ENCODE peak calls at places on chromosomes 2 and 18, in seven cellular contexts. X, T, E, K, J, A and Q are unnamed samples.

GRCh38 chr2:21372654-21373053 is 248.9 kb downstream of the TDRD15 start:
- DNase-seq in X (no peak), T (no peak), J (peak), K (peak), A (no peak), E (no peak), Q (no peak)

GRCh38 chr2:231221761-231222160 is 23.3 kb downstream of the ARMC9 start:
- DNase-seq in J (no peak), E (no peak), X (no peak), T (peak), A (no peak), K (no peak), Q (peak)

GRCh38 chr2:191620144-191620543 is 57.8 kb upstream of the NABP1 start:
- DNase-seq in J (peak), K (no peak), A (no peak), E (no peak), X (no peak), T (no peak), Q (peak)

GRCh38 chr2:40325111-40325510 is 126.8 kb downstream of the SLC8A1 start:
- DNase-seq in X (no peak), T (no peak), K (no peak), E (no peak), A (no peak), J (no peak), Q (peak)

GRCh38 chr2:169765523-169765922 is 31.9 kb downstream of the KLHL23 start:
- DNase-seq in A (no peak), X (no peak), T (no peak), K (peak), E (no peak), J (no peak), Q (no peak)

GRCh38 chr2:12486205-12487118 is 230.3 kb upstream of the TRIB2 start:
- DNase-seq in K (peak), X (no peak), T (no peak), A (no peak), E (no peak), J (no peak), Q (peak)

GRCh38 chr2:88834866-88835265 is 143.4 kb downstream of the RPIA start:
- DNase-seq in X (no peak), E (no peak), J (no peak), K (no peak), A (no peak), T (no peak), Q (no peak)

GRCh38 chr2:238925281-238925680 is 77.4 kb downstream of the TWIST2 start:
- DNase-seq in K (no peak), X (no peak), E (no peak), A (no peak), T (peak), J (no peak), Q (no peak)

GRCh38 chr2:200702646-200703118 is 109.0 kb upstream of the BZW1 start:
- DNase-seq in K (peak), A (no peak), J (no peak), X (no peak), E (no peak), T (no peak), Q (no peak)

GRCh38 chr2:189526936-189527654 is 53.5 kb downstream of the SLC40A1 start:
- DNase-seq in T (no peak), J (no peak), X (no peak), A (no peak), K (no peak), E (no peak), Q (no peak)

GRCh38 chr2:55966431-55967118 is 43.0 kb upstream of the EFEMP1 start:
- DNase-seq in T (peak), A (peak), X (no peak), E (peak), J (no peak), K (no peak), Q (peak)

GRCh38 chr2:241613018-241613780 is 23.8 kb downstream of the THAP4 start:
- DNase-seq in X (no peak), T (peak), J (no peak), E (no peak), K (no peak), A (no peak), Q (peak)

GRCh38 chr2:64634338-64635267 is 19.1 kb downstream of the SERTAD2 start:
- DNase-seq in K (no peak), A (no peak), E (peak), J (peak), X (no peak), T (peak), Q (peak)

GRCh38 chr18:68428026-68428425 is 286.9 kb downstream of the TMX3 start:
- DNase-seq in T (no peak), K (peak), A (no peak), X (no peak), J (no peak), E (no peak), Q (peak)

GRCh38 chr2:152556506-152556905 is 160.8 kb downstream of the PRPF40A start:
- DNase-seq in E (no peak), T (no peak), A (no peak), K (no peak), J (no peak), X (no peak), Q (no peak)

GRCh38 chr2:152553518-152553917 is 163.7 kb downstream of the PRPF40A start:
- DNase-seq in X (no peak), K (no peak), E (no peak), A (no peak), T (no peak), J (no peak), Q (no peak)

GRCh38 chr2:152552868-152553267 is 164.4 kb downstream of the PRPF40A start:
- DNase-seq in E (no peak), A (no peak), X (no peak), T (no peak), J (no peak), K (no peak), Q (no peak)

GRCh38 chr2:152557273-152557879 is 159.9 kb downstream of the PRPF40A start:
- DNase-seq in K (no peak), E (no peak), T (no peak), A (no peak), X (no peak), J (no peak), Q (no peak)

GRCh38 chr2:152555048-152555447 is 162.2 kb downstream of the PRPF40A start:
- DNase-seq in T (no peak), J (no peak), X (no peak), A (no peak), E (no peak), K (no peak), Q (no peak)
- TF ChIP-seq CTCF in T (no peak), J (no peak), X (peak), A (no peak), E (no peak), K (peak), Q (peak)

GRCh38 chr2:202638710-202639109 is 3.9 kb downstream of the FAM117B start:
- DNase-seq in T (no peak), A (no peak), J (no peak), X (no peak), K (no peak), E (no peak), Q (no peak)

GRCh38 chr2:202642567-202642966 is 7.8 kb downstream of the FAM117B start:
- DNase-seq in K (no peak), T (no peak), X (no peak), A (no peak), E (no peak), J (no peak), Q (no peak)

GRCh38 chr2:202639233-202639632 is 4.5 kb downstream of the FAM117B start:
- DNase-seq in K (no peak), A (no peak), T (no peak), X (no peak), J (no peak), E (no peak), Q (no peak)

DNA sequence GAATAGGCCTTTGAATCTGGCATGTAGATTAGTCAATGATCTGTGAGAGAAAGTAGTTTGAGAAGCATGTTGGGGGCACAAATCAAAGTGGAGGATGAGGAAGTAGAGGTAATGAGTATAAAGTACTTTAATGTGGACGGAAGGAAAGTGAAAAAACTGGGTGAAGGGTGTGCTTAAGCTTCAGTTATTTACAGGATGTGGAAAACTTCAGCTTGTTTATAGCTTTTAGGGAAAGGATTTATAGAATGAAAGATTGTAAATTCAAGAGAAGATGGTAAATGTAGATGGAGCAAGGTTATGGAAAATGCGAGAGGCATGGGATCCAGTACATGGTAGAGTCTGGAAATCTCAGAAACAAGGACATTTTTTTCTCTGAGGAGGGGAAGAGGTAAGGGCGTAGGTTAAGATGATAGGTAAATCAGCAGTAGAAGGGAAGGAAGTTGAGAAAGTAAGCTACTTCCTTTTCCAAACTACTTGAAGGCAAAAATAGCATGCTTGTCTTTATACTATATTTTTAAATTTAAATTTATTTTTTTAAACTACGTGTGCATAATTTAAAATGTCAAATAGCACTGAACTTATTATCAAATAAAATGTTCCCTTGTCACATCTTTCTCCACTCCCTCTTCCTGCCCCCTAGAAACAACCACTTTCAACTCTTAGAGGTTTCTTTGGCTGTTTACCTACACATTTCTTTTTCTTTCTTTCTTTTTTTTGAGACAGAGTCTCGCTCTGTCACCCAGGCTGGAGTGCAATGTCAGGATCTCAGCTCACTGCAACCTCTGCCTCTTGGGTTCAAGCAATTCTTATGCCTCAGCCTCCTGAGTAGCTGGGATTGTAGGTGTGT is 8.5 kb downstream of the FAM117B start:
- DNase-seq in K (no peak), E (no peak), J (no peak), A (no peak), T (no peak), X (no peak), Q (no peak)
- H3K4me3 ChIP-seq in K (no peak), E (no peak), J (no peak), A (no peak), T (no peak), X (no peak), Q (no peak)

DNA sequence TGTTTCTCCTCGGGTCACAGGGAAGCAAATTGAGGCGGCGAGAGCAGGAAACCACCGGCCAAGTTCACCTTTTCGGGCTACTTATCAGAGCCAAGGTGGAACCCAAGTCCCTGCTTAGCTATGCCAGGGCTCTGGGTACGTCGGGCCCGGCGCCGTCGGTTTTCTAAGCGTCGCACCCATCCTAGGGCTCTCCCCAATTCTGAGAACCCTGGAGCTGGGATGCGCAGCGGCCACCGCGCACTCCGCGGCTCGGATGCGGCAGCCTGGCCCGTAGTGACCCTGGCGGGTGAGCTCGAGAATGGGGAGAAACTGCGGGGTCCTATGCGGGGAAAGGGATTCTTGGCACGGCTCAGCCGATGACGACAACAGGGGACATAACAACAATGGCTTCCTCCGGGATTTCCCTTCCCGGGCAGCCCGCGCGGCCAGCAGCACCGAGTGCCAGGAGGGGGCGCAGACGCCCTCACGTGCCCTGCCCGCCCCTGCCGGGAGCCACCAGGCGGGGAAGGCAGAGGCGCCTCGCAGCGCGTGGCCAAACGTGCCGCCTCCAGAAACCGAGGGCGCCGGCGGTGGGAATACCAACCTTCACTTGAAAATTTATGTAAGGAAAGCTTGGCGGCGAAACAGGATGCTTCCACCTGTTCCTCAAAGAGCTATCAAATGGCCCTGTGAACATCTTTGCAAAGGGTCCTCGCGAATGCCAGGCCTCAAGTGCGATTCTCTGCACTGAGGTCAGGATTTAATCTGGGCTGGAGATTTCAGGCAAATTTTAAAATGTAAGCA is 2.1 kb upstream of the SLC30A3 start:
- DNase-seq in T (no peak), X (no peak), A (peak), J (no peak), E (peak), K (peak), Q (no peak)
- TF ChIP-seq CTCF in T (peak), X (peak), A (no peak), J (no peak), E (peak), K (peak), Q (peak)

DNA sequence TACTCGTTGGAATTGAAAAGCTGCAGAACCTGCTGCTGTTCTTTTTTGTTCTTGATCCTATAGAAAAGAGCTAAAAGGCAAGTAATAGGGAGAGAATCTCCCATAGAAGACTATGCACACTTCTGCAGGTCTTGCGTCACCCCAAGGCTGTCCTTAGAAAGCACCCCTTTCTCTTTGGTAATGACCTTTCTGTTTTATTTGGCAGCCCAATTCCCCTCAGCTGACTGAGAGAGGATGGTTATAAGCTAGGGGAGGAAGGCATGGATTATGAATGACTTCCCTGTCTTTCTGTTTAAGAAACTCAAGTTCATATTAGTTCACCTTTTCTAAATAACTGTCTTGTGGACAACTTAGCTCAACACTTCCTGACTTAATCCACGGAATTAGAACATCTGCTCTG is 122.9 kb downstream of the TXNL1 start:
- DNase-seq in A (no peak), T (no peak), X (no peak), J (no peak), K (no peak), E (no peak), Q (no peak)
- H3K4me3 ChIP-seq in A (no peak), T (no peak), X (no peak), J (no peak), K (no peak), E (no peak), Q (no peak)

DNA sequence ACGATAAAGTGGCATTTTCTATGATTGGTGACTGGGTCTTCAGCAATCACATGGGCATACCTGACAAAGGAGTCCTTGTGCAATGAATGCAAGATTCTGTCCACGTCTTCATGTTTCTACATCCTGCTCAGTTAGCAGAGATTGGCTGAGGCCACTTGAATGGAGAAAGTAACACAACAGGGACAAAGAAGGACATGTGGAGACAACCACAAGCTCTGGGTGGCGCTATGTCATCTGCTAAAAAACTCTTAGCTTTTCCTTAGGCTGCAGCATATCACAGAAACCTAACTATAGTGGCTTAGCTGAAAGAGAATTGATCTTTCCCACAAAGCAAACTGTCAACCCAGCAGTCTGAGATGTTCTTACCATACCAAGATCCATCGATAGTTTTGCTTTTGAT is 1109.7 kb downstream of the SOCS6 start:
- DNase-seq in T (no peak), E (no peak), A (no peak), K (peak), X (no peak), J (no peak), Q (no peak)
- TF ChIP-seq CTCF in T (no peak), E (no peak), A (no peak), K (peak), X (peak), J (no peak), Q (no peak)